ENCODE peak calls at places on chromosomes 2 and 18, in ten cellular contexts. M is NCI-H1694 treated with DMSO at 0.1 percent for 48 hours; V is occipital lobe; P is activated T-cell treated with anti-CD3 and anti-CD28 coated beads for 1 hour; N is NCI-H460; H is naive thymus-derived CD4-positive, alpha-beta T cell; Z is H54; K is NCI-H446 treated with DMSO at 0.1 percent for 48 hours; E is stimulated activated CD8-positive, alpha-beta memory T cell treated with anti-CD3 and anti-CD28 coated beads, Interleukin-7, amount 100 ng/mL, for 4 hours; Y is LoVo. X is an unnamed sample.

GRCh38 chr2:70768585-70769085 is 635 bp upstream of the ADD2 start:
- DNase-seq in P (no peak), M (no peak), N (no peak), E (no peak), Y (no peak), K (no peak), V (no peak), Z (no peak), H (no peak), X (no peak)

GRCh38 chr2:85162746-85163301 is 29.6 kb downstream of the TCF7L1 start:
- DNase-seq in V (no peak), P (no peak), Y (no peak), K (no peak), E (no peak), M (no peak), H (no peak), N (no peak), Z (no peak), X (peak; percentile 3)

GRCh38 chr2:129849559-129850160 is 129.8 kb upstream of the RAB6C start:
- DNase-seq in Z (peak; percentile 43), P (no peak), N (peak; percentile 69), Y (peak; percentile 68), K (peak; percentile 26), E (no peak), V (no peak), H (peak; percentile 71), M (peak; percentile 81), X (no peak)

GRCh38 chr18:74662622-74663021 is 65.0 kb downstream of the ZNF407 start:
- DNase-seq in K (no peak), N (no peak), P (no peak), M (no peak), H (no peak), Y (no peak), E (no peak), V (no peak), Z (no peak), X (no peak)

GRCh38 chr2:238938460-238939055 is 90.7 kb downstream of the TWIST2 start:
- DNase-seq in M (no peak), E (no peak), V (no peak), Y (peak; percentile 8), N (no peak), H (no peak), P (no peak), K (peak; percentile 65), Z (no peak), X (peak; percentile 94)

GRCh38 chr2:21559354-21559753 is 435.6 kb downstream of the TDRD15 start:
- DNase-seq in H (no peak), N (no peak), Y (no peak), Z (no peak), V (no peak), E (no peak), P (no peak), M (no peak), K (no peak), X (peak; percentile 0)

GRCh38 chr2:85583667-85584353 is 421 bp upstream of the VAMP5 start:
- DNase-seq in Y (no peak), M (no peak), Z (no peak), N (no peak), E (no peak), H (peak; percentile 65), K (no peak), V (no peak), P (no peak), X (no peak)

GRCh38 chr2:3266727-3267548 is 110.7 kb downstream of the EIPR1 start:
- DNase-seq in P (no peak), H (no peak), Z (no peak), Y (no peak), K (peak; percentile 60), E (no peak), N (no peak), M (peak; percentile 77), V (no peak), X (no peak)

GRCh38 chr2:150013011-150013410 is 425.4 kb upstream of the MMADHC start:
- DNase-seq in P (no peak), V (no peak), N (no peak), K (peak; percentile 38), E (no peak), Y (no peak), M (no peak), Z (no peak), H (no peak), X (no peak)

GRCh38 chr2:158269143-158269542 is 167.5 kb downstream of the UPP2 start:
- DNase-seq in H (no peak), N (no peak), E (no peak), M (no peak), V (no peak), K (no peak), Z (no peak), Y (no peak), P (no peak), X (no peak)

GRCh38 chr2:60033325-60033724 is 520.1 kb downstream of the BCL11A start:
- DNase-seq in M (no peak), P (no peak), Y (no peak), N (no peak), V (no peak), H (no peak), Z (no peak), K (no peak), E (no peak), X (no peak)

GRCh38 chr2:33529771-33530481 is 53.5 kb downstream of the RASGRP3 start:
- DNase-seq in P (no peak), E (no peak), Z (peak; percentile 57), M (no peak), V (no peak), N (no peak), K (no peak), Y (no peak), H (no peak), X (peak; percentile 88)

GRCh38 chr2:159996792-159997546 is 65.4 kb downstream of the PLA2R1 start:
- DNase-seq in H (no peak), E (no peak), Z (no peak), V (no peak), K (no peak), M (no peak), P (no peak), Y (no peak), N (no peak), X (no peak)

GRCh38 chr2:15831150-15831549 is 109.2 kb upstream of the MYCN start:
- DNase-seq in Z (no peak), V (no peak), H (no peak), K (no peak), E (no peak), Y (no peak), N (no peak), M (no peak), P (no peak), X (no peak)

GRCh38 chr2:214545881-214546280 is 135.0 kb downstream of the VWC2L start:
- DNase-seq in Z (no peak), M (no peak), K (no peak), N (no peak), V (no peak), P (no peak), Y (no peak), E (no peak), H (no peak), X (no peak)

GRCh38 chr2:15633043-15633970 is 41.6 kb downstream of the DDX1 start:
- DNase-seq in Z (no peak), V (no peak), P (no peak), Y (no peak), H (no peak), N (no peak), E (no peak), M (no peak), K (no peak), X (no peak)

GRCh38 chr2:131045925-131046579 is 47.2 kb downstream of the FAM168B start:
- DNase-seq in M (no peak), E (no peak), V (no peak), Y (no peak), Z (no peak), N (no peak), H (no peak), P (no peak), K (no peak), X (no peak)

GRCh38 chr18:46148810-46149209 is 44.6 kb downstream of the HAUS1 start:
- DNase-seq in P (no peak), H (peak; percentile 64), Z (no peak), K (no peak), V (no peak), Y (peak; percentile 51), E (no peak), N (peak; percentile 36), M (peak; percentile 32), X (peak; percentile 11)

GRCh38 chr2:200578778-200579177 is 7.0 kb upstream of the AOX1 start:
- DNase-seq in K (no peak), M (no peak), E (no peak), V (no peak), Y (peak; percentile 24), H (peak; percentile 13), P (no peak), Z (no peak), N (peak; percentile 45), X (no peak)

GRCh38 chr2:12931211-12931844 is 214.6 kb downstream of the TRIB2 start:
- DNase-seq in M (peak; percentile 78), K (no peak), N (peak; percentile 6), Y (peak; percentile 23), H (peak; percentile 23), Z (peak; percentile 35), E (no peak), P (no peak), V (no peak), X (peak; percentile 40)

GRCh38 chr2:95113464-95113863 is 8.1 kb downstream of the MRPS5 start:
- DNase-seq in H (no peak), M (no peak), K (no peak), P (no peak), N (no peak), V (no peak), Y (no peak), Z (no peak), E (no peak), X (no peak)

GRCh38 chr2:37376421-37377186 is 32.2 kb downstream of the QPCT start:
- DNase-seq in P (no peak), Z (no peak), V (no peak), N (peak; percentile 94), K (no peak), H (peak; percentile 69), M (no peak), Y (peak; percentile 86), E (no peak), X (peak; percentile 89)

GRCh38 chr2:48508461-48509124 is 21.4 kb upstream of the STON1 start:
- DNase-seq in K (no peak), V (no peak), E (no peak), Z (no peak), N (peak; percentile 33), P (no peak), Y (no peak), M (no peak), H (no peak), X (no peak)

GRCh38 chr2:227655454-227655853 is 11.2 kb upstream of the SCYGR5 start:
- DNase-seq in N (peak; percentile 81), K (no peak), Z (peak; percentile 65), Y (peak; percentile 19), V (no peak), M (no peak), P (no peak), E (no peak), H (no peak), X (peak; percentile 60)